ENCODE peak calls at places on chromosomes 5 and 9, in seven cellular contexts. G, T, J, L, A, P and Q are unnamed samples.

GRCh38 chr9:92278117-92278516 is 15.4 kb downstream of the IARS1 start:
- DNase-seq in G (no peak), T (peak; percentile 58), J (no peak), L (no peak), A (no peak), P (peak; percentile 41), Q (no peak)

GRCh38 chr5:74541381-74541781 is 99.1 kb downstream of the ENC1 start:
- DNase-seq in G (no peak), T (peak; percentile 61), J (no peak), L (no peak), A (no peak), P (no peak), Q (no peak)

GRCh38 chr9:69499401-69499800 is 172.8 kb downstream of the APBA1 start:
- DNase-seq in G (peak; percentile 64), T (no peak), J (no peak), L (no peak), A (no peak), P (no peak), Q (no peak)

GRCh38 chr5:56166671-56167070 is 66.5 kb downstream of the ANKRD55 start:
- DNase-seq in G (no peak), T (no peak), J (no peak), L (no peak), A (no peak), P (no peak), Q (peak; percentile 57)

GRCh38 chr5:169567079-169567478 is 16.5 kb upstream of the SPDL1 start:
- DNase-seq in G (peak; percentile 66), T (no peak), J (no peak), L (no peak), A (no peak), P (no peak), Q (peak; percentile 52)

GRCh38 chr5:73189816-73190451 is 16.9 kb downstream of the TMEM174 start:
- DNase-seq in G (no peak), T (peak; percentile 24), J (peak; percentile 39), L (no peak), A (no peak), P (peak; percentile 39), Q (peak; percentile 54)

GRCh38 chr9:7117676-7118561 is 360.1 kb downstream of the KDM4C start:
- DNase-seq in G (no peak), T (peak; percentile 15), J (no peak), L (no peak), A (no peak), P (no peak), Q (peak; percentile 88)

GRCh38 chr5:151923865-151924264 is 786 bp downstream of the GLRA1 start:
- DNase-seq in G (peak; percentile 40), T (no peak), J (peak; percentile 68), L (no peak), A (no peak), P (no peak), Q (no peak)

GRCh38 chr5:1827410-1828397 is 26.5 kb downstream of the NDUFS6 start:
- DNase-seq in G (no peak), T (no peak), J (no peak), L (no peak), A (no peak), P (no peak), Q (no peak)

GRCh38 chr9:105656131-105656921 is 5.9 kb upstream of the TAL2 start:
- DNase-seq in G (peak; percentile 65), T (no peak), J (peak; percentile 77), L (no peak), A (no peak), P (no peak), Q (no peak)

GRCh38 chr9:129458155-129458661 is 162.7 kb downstream of the C9orf50 start:
- DNase-seq in G (no peak), T (no peak), J (no peak), L (peak; percentile 71), A (peak; percentile 72), P (peak; percentile 16), Q (no peak)

GRCh38 chr9:114027159-114027895 is 50.8 kb downstream of the AMBP start:
- DNase-seq in G (no peak), T (no peak), J (no peak), L (no peak), A (peak; percentile 28), P (no peak), Q (no peak)

GRCh38 chr9:35756275-35756742 is 2.2 kb upstream of the MSMP start:
- DNase-seq in G (peak; percentile 62), T (no peak), J (peak; percentile 90), L (no peak), A (no peak), P (no peak), Q (peak; percentile 32)

GRCh38 chr5:93062548-93062947 is 518.5 kb downstream of the NR2F1-AS1 start:
- DNase-seq in G (peak; percentile 13), T (no peak), J (peak; percentile 9), L (no peak), A (no peak), P (no peak), Q (peak; percentile 24)

GRCh38 chr9:117547321-117547720 is 132.5 kb upstream of the ASTN2 start:
- DNase-seq in G (no peak), T (no peak), J (peak; percentile 66), L (no peak), A (no peak), P (no peak), Q (no peak)

GRCh38 chr9:117548556-117548955 is 133.7 kb upstream of the ASTN2 start:
- DNase-seq in G (no peak), T (no peak), J (peak; percentile 56), L (no peak), A (no peak), P (no peak), Q (no peak)

GRCh38 chr9:117546894-117547293 is 132.0 kb upstream of the ASTN2 start:
- DNase-seq in G (no peak), T (no peak), J (peak; percentile 86), L (no peak), A (no peak), P (no peak), Q (no peak)

GRCh38 chr9:117547904-117548303 is 133.0 kb upstream of the ASTN2 start:
- DNase-seq in G (no peak), T (no peak), J (no peak), L (no peak), A (no peak), P (no peak), Q (no peak)

DNA sequence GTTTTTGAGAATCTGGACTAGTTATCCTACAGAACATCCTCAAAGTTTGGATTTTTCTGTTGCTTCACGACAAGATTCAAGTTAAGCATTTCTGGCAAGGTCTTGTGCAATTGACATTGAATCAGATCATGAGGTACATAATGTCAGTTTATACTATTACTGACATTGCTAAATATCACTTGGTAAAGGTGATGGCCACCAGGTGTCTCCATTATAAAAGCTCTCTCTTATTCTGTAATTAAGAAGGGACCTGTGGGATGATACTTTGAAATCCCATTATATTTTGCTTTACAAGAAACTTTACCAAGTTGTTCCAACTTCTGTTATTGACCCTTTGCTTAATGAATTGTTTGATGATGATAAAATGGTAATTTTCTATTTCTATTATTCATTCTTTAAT is 131.0 kb upstream of the ASTN2 start:
- DNase-seq in G (no peak), T (no peak), J (no peak), L (no peak), A (no peak), P (no peak), Q (no peak)
- TF ChIP-seq CTCF in G (no peak), T (no peak), J (no peak), L (no peak), A (no peak), P (no peak), Q (no peak)

DNA sequence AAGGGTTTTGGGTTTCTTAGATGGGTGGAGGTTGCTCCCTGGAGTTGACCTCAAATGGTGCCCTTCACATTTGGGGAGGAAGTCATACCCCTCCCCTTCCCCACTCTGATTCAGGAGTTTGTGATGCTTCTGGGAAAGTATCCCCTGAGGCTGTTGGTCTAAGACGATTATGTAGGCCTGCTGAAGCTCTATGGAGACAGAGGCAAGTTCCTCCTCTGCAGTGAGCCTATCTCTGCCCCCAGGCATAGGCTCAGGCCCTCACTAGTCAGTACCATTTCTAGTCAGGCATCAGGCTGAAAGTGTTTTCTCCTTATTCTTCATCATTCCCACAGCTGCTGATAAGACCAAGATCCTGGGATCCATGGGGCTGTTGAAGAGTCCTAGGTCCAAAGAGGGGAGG is 271.6 kb upstream of the NUDT12 start:
- DNase-seq in G (no peak), T (no peak), J (no peak), L (no peak), A (no peak), P (no peak), Q (no peak)
- H3K4me3 ChIP-seq in G (no peak overlapping the region), T (no peak overlapping the region), J (no peak overlapping the region), L (no peak overlapping the region), A (no peak overlapping the region), P (no peak overlapping the region), Q (no peak overlapping the region)

DNA sequence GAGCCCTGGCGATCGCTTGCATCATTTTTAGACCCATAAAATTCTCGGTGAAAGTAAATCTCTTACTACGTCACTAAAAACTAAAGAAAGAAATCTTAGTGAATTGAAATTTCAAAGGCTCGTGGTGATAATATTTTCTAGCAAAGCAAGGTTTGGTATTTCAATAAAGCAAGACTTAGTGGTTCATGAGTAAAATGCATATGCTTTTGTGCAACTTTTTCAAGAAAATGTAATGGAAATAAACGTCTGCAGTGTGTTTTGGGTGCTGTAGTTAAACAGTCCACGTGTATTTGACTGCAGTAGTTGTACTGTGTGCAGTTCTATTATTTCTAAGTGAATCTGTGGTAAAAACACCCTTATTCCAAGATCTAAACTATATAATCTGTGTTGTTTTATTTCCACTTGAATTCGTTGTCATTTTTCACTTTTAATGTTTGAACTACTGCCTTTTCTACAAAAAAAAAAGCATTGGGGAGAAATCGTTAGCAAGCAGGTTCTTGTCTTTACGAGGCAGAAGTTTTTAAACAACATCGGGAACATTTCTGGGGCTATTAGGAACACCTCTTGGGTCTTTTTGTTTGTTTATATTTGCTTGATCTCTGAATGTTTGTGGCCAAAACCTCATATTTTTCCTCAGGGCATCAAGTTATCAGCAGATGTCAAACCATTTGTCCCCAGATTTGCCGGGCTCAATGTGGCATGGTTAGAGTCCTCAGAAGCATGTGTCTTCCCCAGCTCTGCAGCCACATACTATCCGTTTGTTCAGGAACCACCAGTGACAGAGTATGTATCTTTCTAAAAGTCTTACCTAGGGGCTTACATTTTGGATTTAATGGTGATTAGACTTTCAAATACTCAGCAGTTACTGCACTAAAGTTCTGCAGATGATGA is 960 bp downstream of the SECISBP2 start:
- DNase-seq in G (no peak), T (no peak), J (no peak), L (no peak), A (no peak), P (no peak), Q (no peak)
- TF ChIP-seq CTCF in G (no peak), T (no peak), J (no peak), L (peak; percentile 67), A (peak; percentile 80), P (no peak), Q (no peak)

DNA sequence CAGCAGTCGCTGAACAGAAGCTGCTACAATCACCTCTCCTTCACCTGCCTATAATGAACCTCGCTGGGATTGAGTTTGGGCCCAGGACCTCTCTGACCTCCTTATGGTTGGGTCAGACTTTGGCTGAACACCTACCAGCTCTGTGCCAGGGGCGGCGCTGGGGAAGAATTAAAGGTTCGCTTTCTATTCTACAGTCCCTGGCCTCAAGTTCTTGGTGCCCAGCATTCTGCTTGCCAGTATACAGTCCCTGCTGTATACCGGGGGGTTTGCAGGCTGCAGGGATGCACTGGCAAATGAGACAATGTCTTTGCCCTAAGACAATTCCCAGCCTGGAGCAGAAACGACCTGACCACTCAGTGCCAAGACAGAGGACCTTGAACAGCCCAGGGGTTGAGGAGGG is 930 bp upstream of the STRBP start:
- DNase-seq in G (no peak), T (no peak), J (no peak), L (no peak), A (peak; percentile 47), P (no peak), Q (no peak)
- H3K4me3 ChIP-seq in G (peak overlapping the region; percentile 100), T (peak overlapping the region; percentile 62), J (peak overlapping the region; percentile 74), L (peak overlapping the region; percentile 84), A (peak overlapping the region; percentile 78), P (no peak overlapping the region), Q (peak overlapping the region; percentile 69)

GRCh38 chr5:157778121-157778805 is 34.8 kb downstream of the LSM11 start:
- DNase-seq in G (no peak), T (peak; percentile 72), J (no peak), L (no peak), A (peak; percentile 50), P (no peak), Q (no peak)

GRCh38 chr5:157779221-157779620 is 35.7 kb downstream of the LSM11 start:
- DNase-seq in G (no peak), T (no peak), J (no peak), L (no peak), A (no peak), P (no peak), Q (no peak)
- TF ChIP-seq CTCF in G (no peak), T (no peak), J (no peak), L (no peak), A (no peak), P (no peak), Q (no peak)